ENCODE peak calls at places on chromosomes 7 and 10, in six cellular contexts. O is CD8-positive, alpha-beta T cell; M is tibial artery; V is brain microvascular endothelial cell; I is fibroblast of the aortic adventitia; S is left ventricle myocardium inferior. F is an unnamed sample.

GRCh38 chr7:100708395-100708794 is 2.5 kb downstream of the POP7 start:
- DNase-seq in O (no peak), M (no peak), V (no peak), I (no peak), S (no peak), F (no peak)

GRCh38 chr10:98316156-98316555 is 48.2 kb upstream of the LOXL4 start:
- DNase-seq in O (no peak), M (no peak), V (no peak), I (no peak), S (no peak), F (no peak)

GRCh38 chr10:31353574-31353973 is 34.6 kb downstream of the ZEB1 start:
- DNase-seq in O (no peak), M (no peak), V (peak), I (peak), S (no peak), F (peak)

GRCh38 chr10:60441515-60441914 is 51.8 kb upstream of the ANK3 start:
- DNase-seq in O (no peak), M (no peak), V (no peak), I (peak), S (no peak), F (no peak)

GRCh38 chr10:125739994-125740679 is 20.6 kb downstream of the EDRF1 start:
- DNase-seq in O (no peak), M (no peak), V (no peak), I (no peak), S (no peak), F (no peak)

GRCh38 chr7:44964384-44964830 is 14.4 kb downstream of the MYO1G start:
- DNase-seq in O (no peak), M (no peak), V (no peak), I (no peak), S (no peak), F (no peak)

GRCh38 chr10:92916433-92916832 is 68.1 kb downstream of the EXOC6 start:
- DNase-seq in O (no peak), M (no peak), V (no peak), I (no peak), S (no peak), F (no peak)

GRCh38 chr7:155009570-155010157 is 6.7 kb upstream of the PAXIP1 start:
- DNase-seq in O (no peak), M (no peak), V (no peak), I (no peak), S (no peak), F (peak)

DNA sequence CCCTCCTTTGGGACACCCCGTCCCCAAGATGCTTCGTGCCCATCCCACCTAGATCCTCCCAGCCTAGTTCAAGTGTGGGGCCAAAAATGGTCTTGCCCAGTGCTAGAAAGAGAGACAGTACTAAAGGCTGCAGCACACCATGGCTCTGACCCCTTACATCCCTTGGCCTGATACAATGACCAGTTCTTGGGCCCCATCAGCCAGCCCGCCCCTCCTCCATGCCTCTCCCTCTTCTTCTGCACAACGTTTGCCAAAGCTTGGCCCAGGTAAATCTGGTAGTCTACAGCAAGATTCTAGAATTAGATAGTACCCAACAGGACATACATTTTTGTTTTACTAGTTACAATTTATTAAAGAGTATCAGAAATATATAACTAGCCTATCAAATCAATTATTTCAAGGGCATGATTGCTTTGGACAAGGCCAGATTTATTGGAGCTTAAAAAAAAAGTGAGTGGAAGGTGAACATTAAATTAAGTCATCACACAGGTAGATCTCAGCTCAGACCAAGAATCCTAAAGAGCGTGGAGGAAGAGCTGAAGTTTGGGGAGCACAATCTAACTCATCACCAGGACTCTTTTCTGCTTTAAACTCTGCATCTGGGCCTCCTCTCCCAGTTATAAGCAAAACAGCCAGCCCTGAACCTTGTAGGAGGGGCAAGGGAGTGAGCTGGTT is 69.8 kb downstream of the ZMIZ1 start:
- DNase-seq in O (no peak), M (no peak), V (no peak), I (no peak), S (no peak), F (no peak)
- H3K4me3 ChIP-seq in O (peak), M (no peak), V (no peak), I (no peak), S (peak), F (no peak)

GRCh38 chr10:29317423-29318021 is 28.7 kb downstream of the LYZL1 start:
- DNase-seq in O (no peak), M (no peak), V (no peak), I (no peak), S (no peak), F (no peak)
- H3K4me3 ChIP-seq in O (no peak), M (no peak), V (no peak), I (no peak), S (no peak), F (no peak)

GRCh38 chr7:74454948-74455804 is 1.5 kb downstream of the GTF2IRD1 start:
- DNase-seq in O (no peak), M (peak), V (no peak), I (no peak), S (peak), F (no peak)
- H3K4me3 ChIP-seq in O (no peak), M (peak), V (peak), I (peak), S (peak), F (no peak)

DNA sequence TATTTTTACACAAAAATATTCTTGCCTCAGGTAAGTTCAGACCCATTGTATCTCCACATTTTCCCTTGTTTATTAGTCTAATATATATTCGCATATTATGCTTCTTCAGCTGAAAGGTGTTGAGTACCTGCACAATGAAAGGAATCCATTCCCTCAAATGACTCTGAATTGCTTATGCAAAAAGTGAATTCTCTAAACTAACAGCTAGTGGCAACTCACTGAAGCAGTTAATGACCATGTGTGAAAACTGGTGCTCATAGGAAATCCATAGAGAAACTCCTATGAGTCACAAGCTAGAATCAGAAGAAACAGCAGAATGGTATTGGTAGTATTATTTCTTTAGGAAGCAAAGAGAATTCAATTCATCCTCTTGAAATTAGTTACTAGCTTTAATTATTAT is 33.5 kb upstream of the RNF148 start:
- DNase-seq in O (no peak), M (no peak), V (no peak), I (no peak), S (no peak), F (no peak)
- H3K4me3 ChIP-seq in O (no peak), M (no peak), V (no peak), I (no peak), S (no peak), F (no peak)

F was measured in CD4-positive, CD25-positive, alpha-beta regulatory T cell.